ENCODE peak calls at places on chromosomes 7 and 10, in four cellular contexts. J is HCT116, G is A549, Z is SK-N-SH. E is an unnamed sample.

GRCh38 chr10:129884390-129884779 is 79.7 kb downstream of the EBF3 start:
- DNase-seq in J (no peak), G (no peak), Z (no peak), E (no peak)

GRCh38 chr7:140714331-140715040 is 18.0 kb downstream of the NDUFB2 start:
- DNase-seq in J (no peak), G (no peak), Z (no peak), E (no peak)

GRCh38 chr7:92722541-92722940 is 113.8 kb downstream of the CDK6 start:
- DNase-seq in J (no peak), G (no peak), Z (no peak), E (no peak)

GRCh38 chr10:58590152-58590551 is 77.5 kb downstream of the BICC1 start:
- DNase-seq in J (no peak), G (peak; percentile 51), Z (peak; percentile 5), E (no peak)

GRCh38 chr7:81725496-81726117 is 44.2 kb downstream of the HGF start:
- DNase-seq in J (no peak), G (no peak), Z (peak; percentile 15), E (no peak)

GRCh38 chr7:6402741-6403140 is 45.0 kb downstream of the DAGLB start:
- DNase-seq in J (no peak), G (no peak), Z (no peak), E (no peak)

GRCh38 chr10:99742701-99743100 is 10.7 kb downstream of the CUTC start:
- DNase-seq in J (no peak), G (no peak), Z (no peak), E (no peak)

GRCh38 chr10:122531935-122532334 is 28.6 kb upstream of the DMBT1 start:
- DNase-seq in J (no peak), G (no peak), Z (no peak), E (no peak)

GRCh38 chr7:34839645-34840044 is 181.6 kb downstream of the NPSR1 start:
- DNase-seq in J (no peak), G (no peak), Z (no peak), E (no peak)

GRCh38 chr10:16857419-16857818 is 40.2 kb upstream of the RSU1 start:
- DNase-seq in J (no peak), G (no peak), Z (no peak), E (no peak)

GRCh38 chr10:77390481-77390891 is 247.1 kb downstream of the KCNMA1 start:
- DNase-seq in J (no peak), G (no peak), Z (no peak), E (no peak)

GRCh38 chr10:86138551-86139065 is 228.0 kb downstream of the GRID1 start:
- DNase-seq in J (no peak), G (no peak), Z (no peak), E (no peak)

GRCh38 chr10:110725809-110726641 is 81.9 kb downstream of the RBM20 start:
- DNase-seq in J (no peak), G (no peak), Z (no peak), E (peak; percentile 25)

GRCh38 chr10:17065273-17065672 is 64.3 kb downstream of the CUBN start:
- DNase-seq in J (no peak), G (no peak), Z (no peak), E (no peak)

GRCh38 chr10:47366731-47367460 is 17.2 kb downstream of the ZNF488 start:
- DNase-seq in J (no peak), G (no peak), Z (no peak), E (no peak)

GRCh38 chr10:5666324-5667220 is at the start of gene ASB13:
- DNase-seq in J (peak; percentile 28), G (peak; percentile 68), Z (peak; percentile 93), E (peak; percentile 73)

GRCh38 chr7:124457841-124458240 is 307.8 kb downstream of the GPR37 start:
- DNase-seq in J (no peak), G (no peak), Z (no peak), E (no peak)

GRCh38 chr10:126090911-126091728 is 194.8 kb downstream of the FANK1 start:
- DNase-seq in J (no peak), G (peak; percentile 64), Z (no peak), E (no peak)

GRCh38 chr10:128854965-128855364 is 612.1 kb upstream of the MGMT start:
- DNase-seq in J (no peak), G (no peak), Z (no peak), E (no peak)

GRCh38 chr7:132783824-132784223 is 207.6 kb upstream of the PLXNA4 start:
- DNase-seq in J (peak; percentile 58), G (peak; percentile 67), Z (no peak), E (no peak)

GRCh38 chr7:32200593-32200992 is 130.4 kb upstream of the PDE1C start:
- DNase-seq in J (no peak), G (no peak), Z (no peak), E (no peak)

GRCh38 chr10:9038146-9038714 is 983.7 kb downstream of the GATA3 start:
- DNase-seq in J (no peak), G (no peak), Z (no peak), E (peak; percentile 50)

GRCh38 chr7:46909601-46910051 is 672.3 kb downstream of the TNS3 start:
- DNase-seq in J (no peak), G (no peak), Z (no peak), E (no peak)

GRCh38 chr7:101370836-101371235 is 8.2 kb downstream of the COL26A1 start:
- DNase-seq in J (no peak), G (no peak), Z (no peak), E (peak; percentile 48)

GRCh38 chr7:96949766-96950165 is 55.6 kb upstream of the DLX6 start:
- DNase-seq in J (no peak), G (no peak), Z (no peak), E (no peak)

GRCh38 chr7:134690614-134691504 is 44.2 kb downstream of the BPGM start:
- DNase-seq in J (no peak), G (no peak), Z (no peak), E (no peak)

GRCh38 chr10:63641799-63642198 is 120.6 kb downstream of the REEP3 start:
- DNase-seq in J (no peak), G (no peak), Z (no peak), E (no peak)

GRCh38 chr10:34736976-34737771 is 77.9 kb downstream of the PARD3 start:
- DNase-seq in J (no peak), G (no peak), Z (no peak), E (no peak)

GRCh38 chr10:74439213-74439612 is 288.2 kb downstream of the ADK start:
- DNase-seq in J (no peak), G (no peak), Z (peak; percentile 24), E (no peak)

GRCh38 chr7:110839866-110840265 is 251.1 kb upstream of the LRRN3 start:
- DNase-seq in J (no peak), G (no peak), Z (no peak), E (peak; percentile 6)

GRCh38 chr10:127563718-127564553 is 14.8 kb downstream of the NPS start:
- DNase-seq in J (peak; percentile 24), G (peak; percentile 15), Z (peak; percentile 61), E (peak; percentile 32)

GRCh38 chr10:97321807-97322195 is 2.7 kb downstream of the FRAT1 start:
- DNase-seq in J (no peak), G (no peak), Z (no peak), E (no peak)

GRCh38 chr10:97319671-97320479 is 804 bp downstream of the FRAT1 start:
- DNase-seq in J (no peak), G (no peak), Z (peak; percentile 84), E (peak; percentile 91)

GRCh38 chr10:97321032-97321806 is 2.1 kb downstream of the FRAT1 start:
- DNase-seq in J (no peak), G (no peak), Z (no peak), E (peak; percentile 62)

GRCh38 chr10:97318772-97319651 is at the start of gene FRAT1:
- DNase-seq in J (peak; percentile 84), G (peak; percentile 82), Z (peak; percentile 89), E (peak; percentile 92)

DNA sequence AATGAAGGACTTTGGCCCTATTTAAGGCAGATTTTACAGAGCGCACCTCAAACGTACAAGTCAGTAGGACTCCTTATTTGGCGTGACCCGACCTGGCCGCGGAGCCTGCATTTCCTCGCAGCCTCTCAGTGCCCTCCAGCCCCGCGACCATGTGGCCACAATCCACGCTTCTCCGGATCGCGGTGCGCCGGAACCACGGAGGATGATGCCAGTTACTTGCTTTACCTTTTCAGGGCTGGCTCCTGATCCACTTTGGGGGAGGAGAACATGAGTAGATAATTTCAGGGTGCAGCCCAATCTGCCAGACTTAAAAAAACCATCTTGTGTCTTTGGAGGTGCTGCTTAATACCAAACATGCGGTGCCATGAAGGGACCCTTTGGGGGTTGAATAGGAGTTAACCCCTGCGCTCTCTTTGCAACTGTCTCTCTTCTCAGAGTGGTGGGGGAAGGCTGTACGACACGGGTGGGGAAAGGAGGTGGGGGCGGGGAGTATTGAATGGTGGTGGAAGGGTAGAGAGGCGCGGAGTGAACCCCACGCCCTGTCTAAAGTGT is 1.5 kb downstream of the FRAT1 start:
- DNase-seq in J (no peak), G (no peak), Z (peak; percentile 27), E (no peak)
- TF ChIP-seq MAX in J (no peak), G (no peak), Z (no peak), E (no peak)

GRCh38 chr7:41689815-41690214 is 13.1 kb downstream of the INHBA start:
- DNase-seq in J (no peak), G (no peak), Z (no peak), E (no peak)

GRCh38 chr7:41688012-41688625 is 14.8 kb downstream of the INHBA start:
- DNase-seq in J (no peak), G (no peak), Z (no peak), E (no peak)

GRCh38 chr7:41691286-41691966 is 11.5 kb downstream of the INHBA start:
- DNase-seq in J (no peak), G (no peak), Z (no peak), E (no peak)

DNA sequence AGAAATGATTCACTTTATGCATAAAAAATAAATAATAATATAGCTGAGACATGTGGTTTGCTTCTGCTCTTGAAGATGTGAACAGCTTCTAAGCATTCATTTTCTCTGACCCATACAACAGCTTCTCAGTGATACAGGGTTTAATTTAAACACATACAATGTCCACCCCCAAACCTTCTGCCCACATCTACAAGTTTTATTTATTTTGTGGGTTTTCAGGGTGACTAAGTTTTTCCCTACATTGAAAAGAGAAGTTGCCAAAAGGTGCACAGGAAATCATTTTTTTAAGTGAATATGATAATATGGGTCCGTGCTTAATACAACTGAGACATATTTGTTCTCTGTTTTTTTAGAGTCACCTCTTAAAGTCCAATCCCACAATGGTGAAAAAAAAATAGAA is 17.2 kb downstream of the INHBA start:
- DNase-seq in J (no peak), G (no peak), Z (no peak), E (peak; percentile 30)
- TF ChIP-seq MAX in J (no peak), G (no peak), Z (no peak), E (no peak)

GRCh38 chr7:90455163-90456030 is 14.0 kb upstream of the PTTG1IP2 start:
- DNase-seq in J (peak; percentile 28), G (peak; percentile 44), Z (peak; percentile 61), E (peak; percentile 60)

GRCh38 chr7:90458104-90458503 is 11.3 kb upstream of the PTTG1IP2 start:
- DNase-seq in J (no peak), G (no peak), Z (no peak), E (no peak)

GRCh38 chr7:90459888-90460287 is 9.6 kb upstream of the PTTG1IP2 start:
- DNase-seq in J (no peak), G (peak; percentile 10), Z (no peak), E (no peak)

GRCh38 chr7:90461216-90461615 is 8.2 kb upstream of the PTTG1IP2 start:
- DNase-seq in J (no peak), G (no peak), Z (no peak), E (peak; percentile 21)
- TF ChIP-seq MAX in J (no peak), G (no peak), Z (no peak), E (no peak)

GRCh38 chr7:55642266-55642665 is 70.0 kb upstream of the VOPP1 start:
- DNase-seq in J (no peak), G (no peak), Z (no peak), E (no peak)
- TF ChIP-seq MAX in J (no peak), G (no peak), Z (no peak), E (no peak)

GRCh38 chr7:89029864-89030263 is 234.3 kb upstream of the TEX47 start:
- DNase-seq in J (peak; percentile 2), G (no peak), Z (no peak), E (peak; percentile 60)
- TF ChIP-seq MAX in J (no peak), G (no peak), Z (no peak), E (no peak)